ENCODE peak calls at places on chromosomes 11 and 22, in five cellular contexts. N is neuronal stem cell, Y is PC-3, M is HCT116, P is OCI-LY7. J is an unnamed sample.

GRCh38 chr22:22870577-22871398 is 16.8 kb upstream of the IGLL5 start:
- DNase-seq in N (no peak), Y (peak), M (no peak), P (peak), J (peak)

GRCh38 chr11:6219359-6219758 is 14.0 kb downstream of the C11orf42 start:
- DNase-seq in N (no peak), Y (peak), M (no peak), P (no peak), J (no peak)

GRCh38 chr22:23285734-23286133 is 105.4 kb downstream of the BCR start:
- DNase-seq in N (no peak), Y (no peak), M (no peak), P (no peak), J (no peak)

GRCh38 chr22:23215294-23216204 is 35.2 kb downstream of the BCR start:
- DNase-seq in N (no peak), Y (peak), M (no peak), P (no peak), J (no peak)

GRCh38 chr11:114290503-114291239 is 5.5 kb upstream of the NNMT start:
- DNase-seq in N (no peak), Y (no peak), M (no peak), P (no peak), J (no peak)

GRCh38 chr11:96146765-96147164 is 196.2 kb downstream of the MAML2 start:
- DNase-seq in N (no peak), Y (peak), M (no peak), P (no peak), J (no peak)

GRCh38 chr22:39266398-39267030 is 21.7 kb upstream of the PDGFB start:
- DNase-seq in N (no peak), Y (no peak), M (no peak), P (no peak), J (peak)

GRCh38 chr22:29600846-29601245 is 2.6 kb upstream of the NF2 start:
- DNase-seq in N (no peak), Y (no peak), M (no peak), P (no peak), J (no peak)

GRCh38 chr11:121459413-121460041 is 6.8 kb upstream of the SORL1-AS1 start:
- DNase-seq in N (no peak), Y (no peak), M (no peak), P (no peak), J (no peak)

GRCh38 chr11:68016904-68017817 is 7.0 kb downstream of the ALDH3B1 start:
- DNase-seq in N (no peak), Y (no peak), M (no peak), P (no peak), J (no peak)

GRCh38 chr11:127624455-127624854 is 623.9 kb upstream of the KIRREL3 start:
- DNase-seq in N (no peak), Y (no peak), M (no peak), P (no peak), J (no peak)

GRCh38 chr11:17148536-17148935 is 59.2 kb downstream of the PIK3C2A start:
- DNase-seq in N (no peak), Y (peak), M (no peak), P (no peak), J (no peak)

GRCh38 chr22:49577168-49578060 is 250.3 kb downstream of the BRD1 start:
- DNase-seq in N (no peak), Y (no peak), M (no peak), P (no peak), J (no peak)

GRCh38 chr22:36201630-36202312 is at the start of gene APOL4:
- DNase-seq in N (no peak), Y (no peak), M (no peak), P (no peak), J (no peak)

GRCh38 chr11:45413156-45413833 is 127.2 kb upstream of the SYT13 start:
- DNase-seq in N (no peak), Y (no peak), M (no peak), P (no peak), J (no peak)

GRCh38 chr11:127971448-127971847 is 615.9 kb downstream of the ETS1 start:
- DNase-seq in N (no peak), Y (no peak), M (no peak), P (no peak), J (no peak)

GRCh38 chr22:34592341-34592740 is 473.6 kb upstream of the ISX start:
- DNase-seq in N (no peak), Y (no peak), M (no peak), P (no peak), J (no peak)

GRCh38 chr11:75025561-75025960 is 36.8 kb downstream of the NEU3 start:
- DNase-seq in N (no peak), Y (no peak), M (no peak), P (no peak), J (no peak)

GRCh38 chr22:40345271-40345670 is 1.0 kb upstream of the ADSL start:
- DNase-seq in N (no peak), Y (peak), M (no peak), P (peak), J (peak)

GRCh38 chr22:32644252-32645100 is 157.0 kb upstream of the TIMP3 start:
- DNase-seq in N (no peak), Y (no peak), M (no peak), P (no peak), J (no peak)

GRCh38 chr11:129610545-129610944 is 205.1 kb upstream of the TMEM45B start:
- DNase-seq in N (no peak), Y (no peak), M (no peak), P (no peak), J (no peak)

GRCh38 chr11:12064136-12064953 is 46.0 kb upstream of the MICAL2 start:
- DNase-seq in N (no peak), Y (peak), M (no peak), P (no peak), J (no peak)

GRCh38 chr11:6320411-6321207 is at the start of gene CAVIN3:
- DNase-seq in N (peak), Y (peak), M (peak), P (no peak), J (no peak)

GRCh38 chr11:117769530-117769929 is 27.5 kb downstream of the DSCAML1 start:
- DNase-seq in N (no peak), Y (no peak), M (no peak), P (no peak), J (no peak)

DNA sequence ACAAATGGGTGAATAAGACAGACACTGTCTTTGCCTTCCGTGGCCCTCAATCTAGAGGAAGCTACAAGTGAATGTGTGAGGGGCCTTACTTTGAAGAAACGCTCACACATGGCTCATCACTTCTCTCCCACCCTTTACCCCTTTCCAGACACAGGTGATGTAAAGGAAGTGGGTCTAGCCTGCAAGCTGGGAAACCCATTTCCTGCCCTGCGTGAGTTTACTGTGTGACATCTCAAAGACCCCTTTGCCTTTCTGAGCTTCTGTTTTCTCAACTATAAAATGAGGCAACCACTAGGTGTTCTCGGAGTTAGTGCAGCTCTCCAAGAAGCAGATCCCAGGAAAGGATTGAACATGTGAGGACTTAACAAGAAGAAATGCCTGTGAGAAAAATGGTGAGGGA is 43.1 kb upstream of the LMO2 start:
- DNase-seq in N (no peak), Y (no peak), M (no peak), P (no peak), J (no peak)
- H2AFZ ChIP-seq in N (no peak), Y (no peak), M (no peak), P (no peak), J (no peak)

GRCh38 chr22:20834206-20834605 is 24.4 kb downstream of the PI4KA start:
- DNase-seq in N (no peak), Y (no peak), M (no peak), P (no peak), J (no peak)
- H2AFZ ChIP-seq in N (no peak), Y (no peak), M (no peak), P (no peak), J (no peak)

DNA sequence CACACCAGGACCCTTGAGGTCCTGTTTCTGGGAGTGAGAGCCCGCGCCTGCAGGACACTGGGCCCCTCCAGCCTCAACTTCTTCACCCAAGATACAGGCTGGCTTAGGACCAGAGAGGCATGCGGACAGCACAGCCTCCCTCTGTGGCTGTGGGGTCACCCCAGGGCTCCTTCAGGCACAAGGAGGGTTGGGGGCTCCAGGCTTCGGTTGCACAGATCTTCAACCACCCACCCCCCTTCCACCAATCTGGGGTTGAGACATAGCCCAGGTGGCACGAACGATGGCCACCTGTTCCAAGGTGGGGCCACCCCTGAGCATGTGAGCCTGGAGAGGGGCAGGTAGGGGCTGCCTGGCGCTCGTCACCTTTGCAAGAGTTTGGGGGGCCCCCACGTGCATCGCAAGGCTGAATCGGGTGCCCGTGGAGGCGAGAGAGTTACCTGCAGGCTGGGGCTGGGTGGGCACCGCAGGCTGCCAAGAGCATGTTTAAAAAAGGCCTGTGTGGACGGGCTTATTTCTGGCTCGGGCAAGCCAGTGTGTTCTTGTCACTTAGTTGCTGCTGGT is 1.2 kb downstream of the ZDHHC8 start:
- DNase-seq in N (no peak), Y (no peak), M (no peak), P (no peak), J (no peak)
- H2AFZ ChIP-seq in N (no peak), Y (peak), M (no peak), P (no peak), J (no peak)

GRCh38 chr11:29628584-29628983 is 388.2 kb downstream of the KCNA4 start:
- DNase-seq in N (no peak), Y (no peak), M (no peak), P (no peak), J (no peak)

GRCh38 chr11:29627541-29627940 is 389.3 kb downstream of the KCNA4 start:
- DNase-seq in N (no peak), Y (no peak), M (no peak), P (no peak), J (no peak)

GRCh38 chr11:29623144-29623722 is 393.6 kb downstream of the KCNA4 start:
- DNase-seq in N (peak), Y (no peak), M (no peak), P (no peak), J (no peak)
- H2AFZ ChIP-seq in N (no peak), Y (no peak), M (no peak), P (no peak), J (no peak)

J was measured in Karpas-422.